ENCODE peak calls at places on chromosomes 7 and 10, in four cellular contexts. B, N, D and U are unnamed samples.

GRCh38 chr10:8416192-8416701 is 361.8 kb downstream of the GATA3 start:
- DNase-seq in D (no peak), N (no peak), B (no peak), U (no peak)

GRCh38 chr7:107958764-107959526 is 44.0 kb downstream of the LAMB1 start:
- DNase-seq in D (peak; percentile 90), B (no peak), N (no peak), U (no peak)

GRCh38 chr10:87551324-87551723 is 46.6 kb downstream of the MINPP1 start:
- DNase-seq in D (no peak), B (no peak), N (no peak), U (no peak)

GRCh38 chr10:57867226-57867625 is 400.5 kb downstream of the IPMK start:
- DNase-seq in N (no peak), D (no peak), B (no peak), U (no peak)

GRCh38 chr10:118173326-118173725 is 126.6 kb upstream of the RAB11FIP2 start:
- DNase-seq in B (no peak), N (no peak), D (no peak), U (no peak)

GRCh38 chr10:124168581-124168980 is 75.2 kb upstream of the CHST15 start:
- DNase-seq in N (no peak), B (no peak), D (no peak), U (no peak)

GRCh38 chr10:124917168-124917938 is 24.6 kb upstream of the ZRANB1 start:
- DNase-seq in D (peak; percentile 33), N (peak; percentile 51), B (peak; percentile 37), U (no peak)

GRCh38 chr7:112254166-112254565 is 47.7 kb downstream of the ZNF277 start:
- DNase-seq in N (no peak), D (no peak), B (no peak), U (no peak)

GRCh38 chr10:35421553-35422178 is 85.4 kb downstream of the CCNY start:
- DNase-seq in N (peak; percentile 86), B (no peak), D (peak; percentile 94), U (no peak)

GRCh38 chr10:42974693-42975002 is 102.2 kb upstream of the RET start:
- DNase-seq in D (no peak), N (no peak), B (no peak), U (no peak)

GRCh38 chr7:55517191-55517633 is 55.1 kb downstream of the VOPP1 start:
- DNase-seq in D (peak; percentile 32), B (no peak), N (no peak), U (peak; percentile 79)

GRCh38 chr10:17980796-17981195 is 29.1 kb downstream of the SLC39A12 start:
- DNase-seq in B (no peak), D (peak; percentile 68), N (no peak), U (no peak)

GRCh38 chr7:2802504-2803341 is 41.4 kb downstream of the GNA12 start:
- DNase-seq in D (peak; percentile 72), N (peak; percentile 53), B (no peak), U (no peak)

GRCh38 chr10:131312261-131312801 is 810 bp upstream of the TCERG1L start:
- DNase-seq in B (no peak), N (no peak), D (no peak), U (no peak)

GRCh38 chr7:897086-897485 is 20.7 kb downstream of the GET4 start:
- DNase-seq in N (no peak), D (no peak), B (no peak), U (no peak)

GRCh38 chr7:140304071-140304799 is 94.1 kb downstream of the SLC37A3 start:
- DNase-seq in B (peak; percentile 72), D (peak; percentile 16), N (no peak), U (peak; percentile 11)

GRCh38 chr10:114258274-114258840 is 19.3 kb downstream of the VWA2 start:
- DNase-seq in B (no peak), D (no peak), N (no peak), U (no peak)

GRCh38 chr10:47058961-47059391 is 147.7 kb downstream of the PTPN20 start:
- DNase-seq in B (no peak), N (no peak), D (peak; percentile 46), U (no peak)

GRCh38 chr7:92625617-92626016 is 35.4 kb upstream of the FAM133B start:
- DNase-seq in B (no peak), N (no peak), D (peak; percentile 33), U (no peak)

GRCh38 chr10:16893664-16894063 is 76.4 kb upstream of the RSU1 start:
- DNase-seq in D (no peak), B (no peak), N (no peak), U (no peak)

GRCh38 chr7:115838829-115839228 is 191.7 kb downstream of the TFEC start:
- DNase-seq in N (no peak), B (no peak), D (peak; percentile 50), U (no peak)

GRCh38 chr7:42495251-42495650 is 258.2 kb upstream of the GLI3 start:
- DNase-seq in D (no peak), B (no peak), N (no peak), U (no peak)

GRCh38 chr10:86356306-86356705 is 10.3 kb downstream of the GRID1 start:
- DNase-seq in N (no peak), D (no peak), B (no peak), U (no peak)

GRCh38 chr7:92872701-92873100 is 36.3 kb upstream of the CDK6 start:
- DNase-seq in D (peak; percentile 13), N (no peak), B (no peak), U (no peak)

GRCh38 chr7:91974066-91974465 is 33.4 kb downstream of the AKAP9 start:
- DNase-seq in B (no peak), D (no peak), N (no peak), U (no peak)

GRCh38 chr10:23197416-23197861 is 5.3 kb downstream of the PTF1A start:
- DNase-seq in B (no peak), N (no peak), D (no peak), U (no peak)

GRCh38 chr7:150824379-150825177 is 24.0 kb downstream of the TMEM176A start:
- DNase-seq in N (no peak), B (peak; percentile 94), D (no peak), U (no peak)

GRCh38 chr10:15349133-15349532 is 22.0 kb downstream of the FAM171A1 start:
- DNase-seq in D (no peak), N (no peak), B (no peak), U (no peak)

GRCh38 chr10:35336921-35337741 is 822 bp downstream of the CCNY start:
- DNase-seq in D (no peak), N (peak; percentile 44), B (peak; percentile 48), U (no peak)

GRCh38 chr10:131980757-131981428 is 830 bp downstream of the BNIP3 start:
- DNase-seq in B (peak; percentile 24), D (no peak), N (no peak), U (no peak)

GRCh38 chr7:104317944-104318629 is 10.3 kb upstream of the LHFPL3 start:
- DNase-seq in D (no peak), B (no peak), N (no peak), U (no peak)

GRCh38 chr7:118861581-118861980 is 637.1 kb downstream of the ANKRD7 start:
- DNase-seq in D (no peak), B (no peak), N (no peak), U (no peak)

GRCh38 chr10:17805921-17806577 is 3.1 kb upstream of the MRC1 start:
- DNase-seq in B (no peak), N (no peak), D (no peak), U (no peak)

DNA sequence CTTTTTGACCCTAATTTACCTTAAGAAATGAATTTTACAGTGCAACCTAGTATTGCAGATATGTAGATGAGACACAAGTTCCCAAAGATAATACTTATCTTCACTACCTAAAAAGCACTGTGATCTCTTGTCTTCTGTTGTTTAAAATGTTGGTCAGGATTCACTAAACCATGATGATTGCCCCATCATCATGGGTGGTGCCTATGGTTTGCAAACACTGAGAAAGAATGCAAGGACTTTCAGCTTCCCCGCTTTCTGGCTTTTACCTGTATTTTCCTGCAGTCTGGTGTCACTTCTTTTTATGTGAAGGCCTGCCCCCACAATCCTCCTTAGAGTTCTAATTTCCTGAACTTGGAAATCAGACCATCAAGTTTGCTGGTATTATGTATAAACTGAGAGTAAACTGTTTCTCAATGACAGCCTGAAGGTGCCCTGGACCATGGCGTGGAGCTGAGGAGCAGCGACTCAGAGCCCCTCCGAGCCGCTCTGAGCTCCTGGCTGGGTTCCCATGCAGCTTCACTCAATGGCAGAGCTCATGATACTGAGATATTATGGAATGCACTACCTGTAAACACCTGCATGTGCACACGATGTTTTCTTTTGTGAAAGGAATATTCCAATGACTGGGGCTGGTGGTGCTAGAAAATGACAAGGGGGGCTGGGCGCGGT is 118.4 kb upstream of the EFCAB10 start:
- DNase-seq in N (no peak), D (no peak), B (no peak), U (no peak)
- TF ChIP-seq ELK1 in N (no peak), D (no peak), B (no peak), U (no peak)

GRCh38 chr7:155184923-155185322 is 112.8 kb upstream of the INSIG1 start:
- DNase-seq in N (no peak), B (no peak), D (no peak), U (no peak)

GRCh38 chr7:155181768-155182167 is 111.6 kb downstream of the HTR5A start:
- DNase-seq in B (no peak), N (no peak), D (no peak), U (no peak)

GRCh38 chr7:155183655-155184054 is 113.5 kb downstream of the HTR5A start:
- DNase-seq in B (no peak), D (no peak), N (no peak), U (no peak)

GRCh38 chr7:155178096-155178495 is 108.0 kb downstream of the HTR5A start:
- DNase-seq in B (no peak), N (no peak), D (no peak), U (no peak)

DNA sequence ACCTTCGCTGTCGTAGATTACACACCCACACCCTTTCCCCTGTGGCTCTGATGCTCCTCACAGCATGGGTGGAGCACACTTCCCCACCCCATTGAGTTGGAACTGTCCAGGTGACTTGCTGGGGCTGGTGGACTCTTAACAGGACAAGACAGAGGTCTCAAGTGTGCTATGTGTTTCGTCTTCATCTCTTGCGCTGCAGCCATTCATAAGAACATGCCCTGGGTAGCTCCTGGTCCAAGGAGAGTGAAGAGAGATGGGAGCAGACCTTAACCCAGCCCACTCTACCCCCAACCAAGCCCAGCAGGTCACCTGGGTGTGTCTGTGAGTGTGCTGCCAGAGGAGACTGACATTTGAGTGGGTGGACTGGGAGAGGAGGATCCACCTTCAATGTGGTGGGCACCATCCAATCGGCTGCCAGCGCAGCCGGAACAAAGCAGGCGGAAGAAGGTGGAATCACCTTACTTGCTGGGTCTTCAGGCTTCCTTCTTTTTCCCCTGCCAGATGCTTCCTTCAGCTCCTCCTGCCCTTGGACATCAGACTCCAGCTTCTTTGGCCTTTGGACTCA is 112.4 kb downstream of the HTR5A start:
- DNase-seq in D (no peak), N (no peak), B (no peak), U (no peak)
- TF ChIP-seq ELK1 in D (no peak), N (no peak), B (no peak), U (no peak)

DNA sequence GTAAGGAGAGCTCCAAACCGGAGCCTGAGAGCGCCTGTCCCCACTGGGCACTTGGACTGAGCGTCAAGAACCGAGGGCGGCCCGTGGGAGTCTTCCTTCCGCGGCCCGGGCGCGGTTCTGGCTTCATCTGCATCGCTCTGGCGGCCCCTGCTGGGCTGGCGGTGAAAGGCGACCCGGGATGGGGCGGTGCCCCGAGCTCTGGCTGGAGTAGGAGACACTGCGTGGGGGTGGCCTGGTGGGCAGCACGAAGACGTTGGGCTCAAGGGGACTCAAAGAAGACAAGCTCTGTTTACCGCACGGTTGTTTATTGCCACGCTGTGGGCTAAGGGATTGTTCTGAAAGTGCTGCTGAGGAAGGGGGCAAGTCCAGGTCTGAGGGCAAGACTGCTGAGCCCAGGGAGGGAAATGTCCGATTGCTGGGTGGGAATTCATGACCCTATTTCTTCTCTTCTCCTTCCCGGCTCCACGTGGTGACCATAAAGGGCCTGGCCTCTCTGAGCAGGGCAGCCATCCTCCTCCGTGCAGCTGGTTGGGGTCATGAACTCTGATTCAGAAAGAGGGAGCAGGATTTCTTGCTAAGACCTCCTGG is 29.8 kb downstream of the PLAU start:
- DNase-seq in N (peak; percentile 73), B (peak; percentile 93), D (peak; percentile 49), U (no peak)
- TF ChIP-seq ELK1 in N (no peak), B (no peak), D (no peak), U (no peak)

GRCh38 chr7:77328669-77329068 is 87.5 kb downstream of the GSAP start:
- DNase-seq in D (peak; percentile 46), B (no peak), N (no peak), U (no peak)
- TF ChIP-seq ELK1 in D (no peak), B (no peak), N (no peak), U (no peak)